ENCODE peak calls at places on chromosomes 5 and 9, in four cellular contexts. K is cardiac septum, Z is NCI-H510A, C is anterior cingulate cortex. N is an unnamed sample.

GRCh38 chr5:16456103-16456832 is 9.3 kb downstream of the ZNF622 start:
- DNase-seq in K (no peak), Z (no peak), C (no peak), N (peak; percentile 52)

GRCh38 chr9:107484117-107484723 is 5.3 kb downstream of the KLF4 start:
- DNase-seq in K (no peak), Z (no peak), C (no peak), N (peak; percentile 17)

GRCh38 chr5:66207800-66208561 is 63.9 kb downstream of the SREK1 start:
- DNase-seq in K (no peak), Z (no peak), C (no peak), N (no peak)

GRCh38 chr5:62812653-62813329 is 234.2 kb downstream of the LRRC70 start:
- DNase-seq in K (no peak), Z (no peak), C (no peak), N (no peak)

GRCh38 chr9:136784249-136784996 is 6.7 kb upstream of the TMEM141 start:
- DNase-seq in K (no peak), Z (no peak), C (no peak), N (no peak)

GRCh38 chr9:136403538-136403914 is 3.6 kb upstream of the SNAPC4 start:
- DNase-seq in K (no peak), Z (no peak), C (no peak), N (no peak)

GRCh38 chr5:14267166-14267838 is 124.2 kb downstream of the TRIO start:
- DNase-seq in K (no peak), Z (no peak), C (no peak), N (peak; percentile 32)

GRCh38 chr5:1414311-1415058 is 30.8 kb downstream of the SLC6A3 start:
- DNase-seq in K (no peak), Z (no peak), C (no peak), N (no peak)

GRCh38 chr5:57842376-57843015 is 359.9 kb upstream of the ACTBL2 start:
- DNase-seq in K (no peak), Z (no peak), C (no peak), N (no peak)

GRCh38 chr9:120780367-120780766 is 12.8 kb downstream of the FBXW2 start:
- DNase-seq in K (no peak), Z (no peak), C (no peak), N (no peak)

GRCh38 chr9:127561491-127562270 is 50.4 kb upstream of the STXBP1 start:
- DNase-seq in K (peak; percentile 89), Z (no peak), C (no peak), N (no peak)

GRCh38 chr9:35364817-35365585 is 124.9 kb upstream of the RUSC2 start:
- DNase-seq in K (no peak), Z (no peak), C (no peak), N (no peak)

GRCh38 chr5:130687085-130687733 is 477.8 kb downstream of the HINT1 start:
- DNase-seq in K (no peak), Z (peak; percentile 13), C (no peak), N (no peak)

GRCh38 chr9:13427587-13427986 is 148.1 kb upstream of the MPDZ start:
- DNase-seq in K (no peak), Z (no peak), C (no peak), N (no peak)

GRCh38 chr9:71685394-71685793 is 82.9 kb downstream of the CEMIP2 start:
- DNase-seq in K (no peak), Z (no peak), C (no peak), N (peak; percentile 18)

GRCh38 chr5:133111299-133111698 is 59.5 kb downstream of the HSPA4 start:
- DNase-seq in K (peak; percentile 92), Z (peak; percentile 16), C (peak; percentile 65), N (peak; percentile 31)

GRCh38 chr5:80592761-80593160 is 22.7 kb upstream of the ANKRD34B start:
- DNase-seq in K (no peak), Z (no peak), C (no peak), N (no peak)

GRCh38 chr9:131279196-131279926 is 3.1 kb upstream of the FAM78A start:
- DNase-seq in K (no peak), Z (no peak), C (no peak), N (no peak)

GRCh38 chr9:106964329-106964728 is 101.4 kb downstream of the ZNF462 start:
- DNase-seq in K (no peak), Z (no peak), C (no peak), N (no peak)

GRCh38 chr5:8984386-8984785 is 561.5 kb downstream of the SEMA5A start:
- DNase-seq in K (no peak), Z (no peak), C (no peak), N (no peak)

GRCh38 chr5:150490754-150491153 is 17.2 kb upstream of the NDST1 start:
- DNase-seq in K (no peak), Z (no peak), C (no peak), N (no peak)

GRCh38 chr5:173542964-173543363 is 73.5 kb downstream of the BOD1 start:
- DNase-seq in K (no peak), Z (no peak), C (no peak), N (no peak)

GRCh38 chr5:142186821-142187594 is 78.4 kb downstream of the NDFIP1 start:
- DNase-seq in K (no peak), Z (no peak), C (no peak), N (peak; percentile 76)

GRCh38 chr5:179795049-179795862 is 1.5 kb downstream of the LTC4S start:
- DNase-seq in K (no peak), Z (peak; percentile 68), C (no peak), N (no peak)

GRCh38 chr9:127835930-127836586 is 18.4 kb downstream of the ENG start:
- DNase-seq in K (no peak), Z (no peak), C (no peak), N (no peak)

GRCh38 chr9:95509851-95510529 is 6.8 kb downstream of the PTCH1 start:
- DNase-seq in K (no peak), Z (no peak), C (no peak), N (no peak)

GRCh38 chr5:143244000-143244736 is 159.3 kb downstream of the NR3C1 start:
- DNase-seq in K (no peak), Z (no peak), C (no peak), N (no peak)

GRCh38 chr9:109478204-109478563 is 19.9 kb downstream of the PTPN3 start:
- DNase-seq in K (no peak), Z (no peak), C (no peak), N (no peak)

GRCh38 chr9:92974161-92974661 is 26.9 kb downstream of the FGD3 start:
- DNase-seq in K (no peak), Z (no peak), C (no peak), N (no peak)

GRCh38 chr5:173328896-173329369 is 719 bp upstream of the STC2 start:
- DNase-seq in K (no peak), Z (peak; percentile 27), C (no peak), N (no peak)

GRCh38 chr5:175305251-175305650 is 138.7 kb downstream of the DRD1 start:
- DNase-seq in K (no peak), Z (no peak), C (no peak), N (no peak)

GRCh38 chr5:37071901-37072581 is 177.1 kb downstream of the CPLANE1 start:
- DNase-seq in K (no peak), Z (no peak), C (no peak), N (no peak)

GRCh38 chr9:86181379-86182315 is 77.8 kb downstream of the C9orf153 start:
- DNase-seq in K (no peak), Z (no peak), C (no peak), N (no peak)

GRCh38 chr9:124297553-124297905 is 39.8 kb downstream of the NEK6 start:
- DNase-seq in K (peak; percentile 87), Z (no peak), C (no peak), N (no peak)

GRCh38 chr9:107024193-107024592 is 161.2 kb downstream of the ZNF462 start:
- DNase-seq in K (no peak), Z (no peak), C (no peak), N (no peak)

GRCh38 chr5:124677376-124677998 is 69.0 kb downstream of the ZNF608 start:
- DNase-seq in K (no peak), Z (no peak), C (no peak), N (no peak)

N was measured in CMK.